ENCODE peak calls at places on chromosome 7, in ten cellular contexts. A is GM10248; U is GM03348; S is stimulated activated CD4-positive, alpha-beta T cell treated with anti-CD3 and anti-CD28 coated beads, Interleukin-12 subunit alpha, Interleukin-12 subunit beta, amount 100 ng/mL, for 24 hours; G is WTC11; Q is EL; Y is NCI-H1048; I is GM12865; Z is endothelial cell of umbilical vein; P is mucosa of descending colon. M is an unnamed sample.

GRCh38 chr7:151018421-151019129 is 5.7 kb downstream of the ATG9B start:
- DNase-seq in Q (peak), I (no peak), G (peak), S (no peak), P (no peak), Y (no peak), A (no peak), U (no peak), Z (peak), M (no peak)

GRCh38 chr7:134690016-134690415 is 43.4 kb downstream of the BPGM start:
- DNase-seq in S (no peak), P (no peak), Q (peak), G (no peak), Z (peak), U (peak), Y (no peak), A (peak), I (peak), M (peak)

GRCh38 chr7:142298009-142298408 is 40.2 kb upstream of the PRSS58 start:
- DNase-seq in Q (peak), S (no peak), I (no peak), A (no peak), P (no peak), G (peak), U (no peak), Z (no peak), Y (no peak), M (no peak)

GRCh38 chr7:13800694-13801448 is 188.6 kb downstream of the ETV1 start:
- DNase-seq in G (no peak), Y (no peak), Z (peak), P (no peak), U (peak), I (no peak), S (no peak), A (no peak), Q (no peak), M (peak)

GRCh38 chr7:150560486-150560885 is 6.7 kb upstream of the GIMAP4 start:
- DNase-seq in S (no peak), P (no peak), A (no peak), Z (no peak), Y (no peak), Q (no peak), I (no peak), U (no peak), G (no peak), M (no peak)

GRCh38 chr7:136911362-136911761 is 42.9 kb downstream of the CHRM2 start:
- DNase-seq in G (no peak), U (no peak), Z (no peak), S (no peak), A (no peak), P (no peak), Q (peak), I (no peak), Y (no peak), M (peak)

GRCh38 chr7:90723866-90724265 is 127.7 kb downstream of the CDK14 start:
- DNase-seq in A (no peak), Q (no peak), S (no peak), I (no peak), Y (no peak), Z (no peak), P (no peak), U (no peak), G (no peak), M (no peak)

GRCh38 chr7:5420841-5421625 is 2.6 kb downstream of the TNRC18 start:
- DNase-seq in A (no peak), S (no peak), G (no peak), Y (no peak), U (no peak), I (no peak), P (no peak), Q (no peak), Z (peak), M (no peak)

GRCh38 chr7:2821842-2822507 is 22.1 kb downstream of the GNA12 start:
- DNase-seq in G (no peak), U (peak), Y (no peak), I (peak), Q (peak), S (no peak), Z (no peak), P (no peak), A (peak), M (peak)

GRCh38 chr7:136868496-136869005 is at the start of gene CHRM2:
- DNase-seq in Z (no peak), A (no peak), S (no peak), I (no peak), U (peak), Q (peak), Y (no peak), P (no peak), G (peak), M (peak)

GRCh38 chr7:74092321-74092963 is 8.8 kb downstream of the LIMK1 start:
- DNase-seq in G (peak), P (peak), Y (no peak), U (no peak), I (peak), A (peak), Q (no peak), S (no peak), Z (no peak), M (no peak)

GRCh38 chr7:28584235-28584634 is 171.9 kb downstream of the CREB5 start:
- DNase-seq in S (no peak), U (no peak), Y (no peak), Q (no peak), I (no peak), Z (no peak), A (no peak), G (no peak), P (no peak), M (no peak)

GRCh38 chr7:68715907-68716306 is 882.4 kb upstream of the AUTS2 start:
- DNase-seq in I (no peak), G (no peak), Y (no peak), P (no peak), A (no peak), S (no peak), Z (no peak), Q (no peak), U (no peak), M (no peak)

GRCh38 chr7:112763996-112764395 is 26.2 kb downstream of the TMEM168 start:
- DNase-seq in A (no peak), Q (no peak), U (no peak), I (no peak), S (no peak), Z (no peak), G (no peak), Y (no peak), P (no peak), M (no peak)

GRCh38 chr7:41886906-41887311 is 184.0 kb upstream of the INHBA start:
- DNase-seq in Y (no peak), U (peak), Z (no peak), S (no peak), P (peak), A (no peak), I (no peak), Q (peak), G (no peak), M (peak)

GRCh38 chr7:86653919-86654659 is 10.4 kb downstream of the GRM3 start:
- DNase-seq in Y (no peak), Z (no peak), S (no peak), I (no peak), U (peak), A (no peak), Q (no peak), G (peak), P (no peak), M (no peak)

GRCh38 chr7:158063850-158064610 is 523.6 kb downstream of the PTPRN2 start:
- DNase-seq in A (no peak), U (no peak), Y (no peak), S (no peak), Q (no peak), Z (no peak), G (no peak), P (no peak), I (no peak), M (no peak)

GRCh38 chr7:135517060-135517459 is 7.2 kb upstream of the CNOT4 start:
- DNase-seq in S (no peak), Y (no peak), I (no peak), A (no peak), U (no peak), Z (no peak), P (no peak), G (no peak), Q (no peak), M (no peak)

GRCh38 chr7:44288381-44288685 is 37.1 kb downstream of the CAMK2B start:
- DNase-seq in U (no peak), A (no peak), Z (no peak), S (no peak), Q (no peak), Y (no peak), G (no peak), I (no peak), P (no peak), M (no peak)

GRCh38 chr7:50317697-50318640 is 13.5 kb downstream of the IKZF1 start:
- DNase-seq in I (no peak), A (no peak), Q (no peak), Y (no peak), U (no peak), G (no peak), S (no peak), Z (no peak), P (no peak), M (no peak)

GRCh38 chr7:29891766-29892165 is 85.5 kb downstream of the WIPF3 start:
- DNase-seq in U (no peak), A (no peak), G (no peak), Z (no peak), I (no peak), S (no peak), Q (no peak), P (no peak), Y (no peak), M (no peak)

GRCh38 chr7:45886931-45887667 is 1.2 kb upstream of the IGFBP1 start:
- DNase-seq in Z (no peak), U (no peak), I (no peak), Q (no peak), A (no peak), G (no peak), S (no peak), Y (no peak), P (no peak), M (no peak)

GRCh38 chr7:115748123-115748738 is 282.3 kb downstream of the TFEC start:
- DNase-seq in A (no peak), Z (no peak), S (no peak), P (no peak), Q (peak), I (peak), Y (no peak), U (peak), G (no peak), M (no peak)

GRCh38 chr7:107032050-107032449 is 12.5 kb upstream of the PRKAR2B start:
- DNase-seq in P (no peak), Y (no peak), G (no peak), Z (no peak), Q (no peak), A (no peak), U (no peak), S (no peak), I (no peak), M (no peak)

GRCh38 chr7:155830961-155831806 is 18.9 kb upstream of the SHH start:
- DNase-seq in A (no peak), Y (no peak), Q (no peak), Z (no peak), U (no peak), I (no peak), P (no peak), S (no peak), G (no peak), M (no peak)

GRCh38 chr7:877312-878232 is 1.2 kb downstream of the GET4 start:
- DNase-seq in G (no peak), Z (no peak), U (peak), P (peak), A (no peak), Y (no peak), I (peak), Q (no peak), S (no peak), M (no peak)

GRCh38 chr7:45185028-45185863 is 27.7 kb downstream of the RAMP3 start:
- DNase-seq in U (peak), Z (no peak), S (no peak), G (no peak), I (no peak), Q (no peak), Y (no peak), P (no peak), A (no peak), M (no peak)

GRCh38 chr7:50768470-50769159 is 14.1 kb downstream of the GRB10 start:
- DNase-seq in P (no peak), Q (no peak), S (no peak), Z (no peak), I (no peak), Y (no peak), G (no peak), A (no peak), U (no peak), M (no peak)

GRCh38 chr7:151790826-151791379 is 86.0 kb downstream of the PRKAG2 start:
- DNase-seq in P (peak), U (no peak), I (no peak), Y (no peak), G (no peak), S (no peak), Z (no peak), A (no peak), Q (no peak), M (no peak)

GRCh38 chr7:50217961-50218360 is 86.6 kb upstream of the IKZF1 start:
- DNase-seq in G (no peak), A (no peak), Y (no peak), Z (no peak), S (no peak), U (no peak), P (no peak), Q (no peak), I (no peak), M (no peak)

GRCh38 chr7:39137480-39137879 is 159.8 kb downstream of the POU6F2 start:
- DNase-seq in Y (no peak), I (no peak), Z (no peak), Q (no peak), S (no peak), P (no peak), G (no peak), U (no peak), A (no peak), M (no peak)

GRCh38 chr7:108239501-108240225 is 109.5 kb upstream of the LAMB4 start:
- DNase-seq in U (no peak), Z (no peak), G (no peak), Y (no peak), S (no peak), Q (no peak), I (no peak), A (no peak), P (no peak), M (no peak)

GRCh38 chr7:151008511-151009323 is 15.6 kb downstream of the ATG9B start:
- DNase-seq in Y (no peak), G (peak), P (peak), I (peak), Z (peak), U (peak), S (peak), Q (no peak), A (peak), M (peak)

GRCh38 chr7:80795174-80795573 is 123.7 kb downstream of the SEMA3C start:
- DNase-seq in G (no peak), Z (no peak), P (no peak), Q (no peak), I (no peak), A (no peak), S (no peak), U (peak), Y (no peak), M (peak)

GRCh38 chr7:128021361-128021760 is 9.9 kb downstream of the LRRC4 start:
- DNase-seq in G (no peak), I (no peak), U (no peak), Y (no peak), S (no peak), A (no peak), Q (peak), Z (no peak), P (no peak), M (no peak)

M was measured in AG08395.